ENCODE peak calls at places on chromosomes 3 and 15, in ten cellular contexts. T is islet precursor cell, X is Kasumi-1, Y is substantia nigra, P is T-helper 2 cell, A is neuronal stem cell, S is germinal center, H is H1, K is fibroblast of lung, W is RCC 7860. F is an unnamed sample.

GRCh38 chr3:175983369-175983768 is 1124.2 kb downstream of the NAALADL2 start:
- DNase-seq in K (no peak), S (no peak), H (no peak), P (no peak), A (no peak), Y (no peak), X (no peak), T (no peak), W (no peak), F (no peak)

GRCh38 chr15:101357333-101357732 is 62.3 kb upstream of the SNRPA1 start:
- DNase-seq in X (no peak), H (no peak), T (peak; percentile 71), A (no peak), Y (no peak), W (no peak), K (no peak), P (no peak), S (no peak), F (no peak)

GRCh38 chr15:100516592-100517489 is 11.9 kb downstream of the CERS3 start:
- DNase-seq in P (no peak), S (no peak), Y (no peak), T (no peak), X (no peak), W (no peak), K (no peak), A (no peak), H (no peak), F (no peak)

GRCh38 chr3:13221491-13221890 is 148.3 kb upstream of the IQSEC1 start:
- DNase-seq in T (no peak), K (no peak), Y (no peak), X (no peak), S (no peak), A (no peak), P (no peak), H (no peak), W (no peak), F (no peak)

GRCh38 chr3:160869825-160870224 is 113.8 kb downstream of the PPM1L start:
- DNase-seq in A (no peak), W (no peak), S (no peak), K (no peak), T (peak; percentile 81), P (no peak), H (no peak), Y (no peak), X (no peak), F (no peak)

GRCh38 chr3:128482857-128483656 is 9.9 kb downstream of the GATA2 start:
- DNase-seq in W (no peak), S (no peak), X (peak; percentile 88), K (peak; percentile 54), Y (no peak), A (no peak), T (peak; percentile 92), H (no peak), P (no peak), F (peak; percentile 56)

GRCh38 chr3:56469141-56469540 is 874 bp upstream of the ERC2 start:
- DNase-seq in W (no peak), K (no peak), X (no peak), H (no peak), S (no peak), T (no peak), A (no peak), P (no peak), Y (no peak), F (no peak)

GRCh38 chr3:111252795-111253194 is 181.2 kb downstream of the NECTIN3 start:
- DNase-seq in A (no peak), Y (no peak), W (peak; percentile 13), T (no peak), X (no peak), S (no peak), K (peak; percentile 45), P (peak; percentile 16), H (no peak), F (no peak)

GRCh38 chr3:133209871-133210550 is 171.8 kb downstream of the TMEM108 start:
- DNase-seq in Y (no peak), H (no peak), K (peak; percentile 68), P (peak; percentile 5), A (no peak), W (no peak), T (no peak), S (no peak), X (peak; percentile 89), F (no peak)

GRCh38 chr3:33884701-33885100 is 86.3 kb downstream of the PDCD6IP start:
- DNase-seq in W (no peak), S (no peak), T (no peak), K (no peak), Y (no peak), X (no peak), H (no peak), A (no peak), P (no peak), F (no peak)

GRCh38 chr3:66397745-66398144 is 103.1 kb downstream of the LRIG1 start:
- DNase-seq in H (no peak), Y (no peak), A (no peak), W (no peak), X (no peak), K (peak; percentile 64), S (no peak), T (peak; percentile 67), P (no peak), F (no peak)

GRCh38 chr15:89908226-89908625 is 4.5 kb downstream of the ARPIN start:
- DNase-seq in S (no peak), W (no peak), Y (no peak), P (no peak), K (no peak), T (peak; percentile 50), A (no peak), X (no peak), H (no peak), F (no peak)

GRCh38 chr3:30232546-30232945 is 373.9 kb upstream of the TGFBR2 start:
- DNase-seq in Y (no peak), K (no peak), X (no peak), W (no peak), T (no peak), P (no peak), H (no peak), A (no peak), S (no peak), F (no peak)

GRCh38 chr15:66899555-66900350 is 165.6 kb upstream of the SMAD3 start:
- DNase-seq in T (peak; percentile 86), S (no peak), W (peak; percentile 55), P (no peak), A (no peak), X (no peak), H (no peak), Y (no peak), K (no peak), F (no peak)

GRCh38 chr3:142987080-142987700 is 14.2 kb upstream of the U2SURP start:
- DNase-seq in A (no peak), T (no peak), P (peak; percentile 46), Y (no peak), H (no peak), K (peak; percentile 65), W (peak; percentile 52), X (peak; percentile 62), S (peak; percentile 49), F (no peak)

GRCh38 chr3:146177072-146177936 is 16.3 kb upstream of the PLOD2 start:
- DNase-seq in T (no peak), A (no peak), P (no peak), K (no peak), W (no peak), Y (no peak), H (no peak), S (no peak), X (no peak), F (no peak)